ENCODE peak calls at places on chromosomes 16 and 17, in four cellular contexts. O is AG08396, K is nephron progenitor cell, M is fibroblast of the conjunctiva. J is an unnamed sample.

GRCh38 chr17:77640242-77640641 is 318.3 kb upstream of the TNRC6C start:
- DNase-seq in M (no peak), K (no peak), O (no peak), J (no peak)

GRCh38 chr16:50635505-50636392 is 45.4 kb downstream of the SNX20 start:
- DNase-seq in O (no peak), M (no peak), K (no peak), J (peak; percentile 20)

GRCh38 chr17:4364622-4365041 is 1.8 kb downstream of the UBE2G1 start:
- DNase-seq in O (no peak), K (no peak), M (no peak), J (no peak)

GRCh38 chr17:78390241-78391050 is 12.0 kb downstream of the PGS1 start:
- DNase-seq in M (no peak), O (peak; percentile 80), K (no peak), J (peak; percentile 59)

GRCh38 chr17:50055426-50056216 is at the start of gene ITGA3:
- DNase-seq in O (peak; percentile 85), M (peak; percentile 61), K (peak; percentile 80), J (peak; percentile 93)

GRCh38 chr16:80008857-80009256 is 408.3 kb upstream of the MAF start:
- DNase-seq in K (no peak), O (no peak), M (no peak), J (no peak)

GRCh38 chr17:79956853-79957252 is 78.8 kb downstream of the TBC1D16 start:
- DNase-seq in K (no peak), O (no peak), M (no peak), J (no peak)

GRCh38 chr16:88701541-88702363 is 4.5 kb downstream of the RNF166 start:
- DNase-seq in M (no peak), K (no peak), O (no peak), J (no peak)

GRCh38 chr17:20988001-20988641 is 54.7 kb downstream of the USP22 start:
- DNase-seq in K (no peak), M (no peak), O (no peak), J (no peak)

GRCh38 chr16:29770250-29770929 is 7.7 kb upstream of the ZG16 start:
- DNase-seq in K (no peak), M (no peak), O (no peak), J (no peak)

GRCh38 chr17:8155341-8156173 is 3.4 kb upstream of the PER1 start:
- DNase-seq in K (peak; percentile 49), O (no peak), M (no peak), J (no peak)

J was measured in A549.